ENCODE peak calls at places on chromosomes 3 and 15, in seven cellular contexts. F is progenitor cell of endocrine pancreas; C is fibroblast of mammary gland; N is GM13976; U is endothelial cell; R is ovary; D is activated CD8-positive, alpha-beta T cell treated with anti-CD3 and anti-CD28 coated beads for 36 hours. O is an unnamed sample.

GRCh38 chr3:175590745-175591144 is 731.6 kb downstream of the NAALADL2 start:
- DNase-seq in D (no peak), N (no peak), F (no peak), C (no peak), R (no peak), U (no peak), O (no peak)

GRCh38 chr3:145812396-145812795 is 348.6 kb downstream of the PLOD2 start:
- DNase-seq in U (no peak), N (no peak), F (no peak), C (no peak), D (no peak), R (no peak), O (no peak)

GRCh38 chr3:152287898-152288576 is 19.3 kb downstream of the MBNL1 start:
- DNase-seq in U (no peak), N (no peak), C (peak), D (no peak), R (no peak), F (no peak), O (no peak)

GRCh38 chr3:154954750-154955149 is 125.4 kb upstream of the MME start:
- DNase-seq in C (peak), F (no peak), R (no peak), U (no peak), N (no peak), D (no peak), O (no peak)

GRCh38 chr3:125043599-125044151 is 12.1 kb downstream of the HEG1 start:
- DNase-seq in U (no peak), C (peak), D (no peak), N (no peak), F (no peak), R (peak), O (no peak)

GRCh38 chr3:154971341-154971740 is 108.8 kb upstream of the MME start:
- DNase-seq in F (no peak), C (peak), R (no peak), U (no peak), D (no peak), N (no peak), O (no peak)

GRCh38 chr3:50047426-50047825 is 41.3 kb upstream of the RBM5 start:
- DNase-seq in R (no peak), N (no peak), C (no peak), D (no peak), F (no peak), U (no peak), O (no peak)

GRCh38 chr15:90265271-90266060 is at the start of gene NGRN:
- DNase-seq in D (peak), N (peak), C (peak), R (peak), U (peak), F (peak), O (peak)

GRCh38 chr3:128508852-128509251 is 15.9 kb upstream of the GATA2 start:
- DNase-seq in D (no peak), N (no peak), C (no peak), U (no peak), F (no peak), R (no peak), O (no peak)

GRCh38 chr3:184357248-184358139 is 3.9 kb downstream of the CLCN2 start:
- DNase-seq in U (no peak), F (no peak), C (no peak), R (no peak), N (no peak), D (no peak), O (no peak)

GRCh38 chr3:8549354-8549753 is 47.7 kb downstream of the LMCD1 start:
- DNase-seq in R (no peak), C (no peak), U (no peak), N (no peak), D (no peak), F (no peak), O (no peak)

GRCh38 chr15:20340331-20340811 is 201.2 kb downstream of the GOLGA6L6 start:
- DNase-seq in D (peak), F (peak), U (peak), R (peak), N (peak), C (no peak), O (no peak)

GRCh38 chr15:48221885-48222284 is 15.8 kb downstream of the SLC12A1 start:
- DNase-seq in R (no peak), D (no peak), U (no peak), C (peak), F (no peak), N (no peak), O (no peak)

GRCh38 chr3:59472541-59472940 is 422.7 kb upstream of the CFAP20DC start:
- DNase-seq in R (no peak), C (peak), D (no peak), U (no peak), N (no peak), F (no peak), O (no peak)

GRCh38 chr15:52408823-52409222 is 113.2 kb upstream of the MYO5C start:
- DNase-seq in R (no peak), F (no peak), C (no peak), U (no peak), N (no peak), D (no peak), O (no peak)

GRCh38 chr3:136667081-136667480 is 85.1 kb downstream of the STAG1 start:
- DNase-seq in C (no peak), D (no peak), R (no peak), N (no peak), U (no peak), F (no peak), O (no peak)

GRCh38 chr3:149534671-149535394 is 60.3 kb downstream of the TM4SF4 start:
- DNase-seq in N (no peak), U (no peak), D (no peak), C (peak), R (peak), F (no peak), O (no peak)

GRCh38 chr3:184676927-184677326 is 34.9 kb downstream of the MAGEF1 start:
- DNase-seq in F (no peak), D (no peak), N (no peak), C (no peak), R (no peak), U (no peak), O (no peak)

GRCh38 chr3:193831495-193832455 is 238.8 kb downstream of the OPA1 start:
- DNase-seq in F (no peak), R (no peak), U (no peak), C (no peak), N (peak), D (no peak), O (peak)

GRCh38 chr15:50854594-50855490 is 53.6 kb upstream of the AP4E1 start:
- DNase-seq in U (no peak), N (peak), F (no peak), R (no peak), C (no peak), D (no peak), O (no peak)

GRCh38 chr3:163547045-163547692 is 1531.1 kb downstream of the SI start:
- DNase-seq in N (no peak), F (no peak), U (no peak), D (no peak), R (no peak), C (no peak), O (no peak)

GRCh38 chr3:177551431-177551836 is 354.2 kb upstream of the TBL1XR1 start:
- DNase-seq in F (no peak), N (no peak), U (no peak), R (no peak), D (peak), C (no peak), O (no peak)

GRCh38 chr15:48802867-48803266 is 8.0 kb downstream of the CEP152 start:
- DNase-seq in R (no peak), U (no peak), D (no peak), F (no peak), C (peak), N (no peak), O (no peak)

GRCh38 chr15:65382146-65382491 is 4.3 kb upstream of the IGDCC3 start:
- DNase-seq in U (no peak), D (no peak), F (no peak), C (no peak), R (no peak), N (no peak), O (no peak)

GRCh38 chr15:95883064-95883463 is 447.4 kb upstream of the NR2F2 start:
- DNase-seq in R (peak), N (no peak), C (no peak), D (no peak), F (no peak), U (no peak), O (no peak)

GRCh38 chr3:53254810-53255359 is 937 bp downstream of the TKT start:
- DNase-seq in F (peak), U (peak), C (peak), R (peak), D (peak), N (peak), O (peak)

GRCh38 chr3:50371133-50371670 is 11.9 kb upstream of the TMEM115 start:
- DNase-seq in U (no peak), N (no peak), D (no peak), F (no peak), R (no peak), C (peak), O (no peak)

GRCh38 chr3:61960976-61961375 is 399.6 kb downstream of the PTPRG start:
- DNase-seq in F (no peak), U (no peak), N (no peak), C (peak), D (no peak), R (no peak), O (no peak)

GRCh38 chr3:13569641-13570390 is 20.9 kb downstream of the FBLN2 start:
- DNase-seq in D (no peak), C (peak), F (no peak), R (no peak), N (no peak), U (no peak), O (no peak)

GRCh38 chr3:45951946-45952345 is 8.7 kb downstream of the CXCR6 start:
- DNase-seq in U (no peak), F (no peak), C (no peak), N (no peak), R (no peak), D (no peak), O (no peak)

GRCh38 chr3:29178809-29179793 is 101.8 kb upstream of the RBMS3 start:
- DNase-seq in C (no peak), N (no peak), D (no peak), R (no peak), U (no peak), F (no peak), O (no peak)

GRCh38 chr3:10762611-10763247 is 53.3 kb upstream of the SLC6A11 start:
- DNase-seq in F (no peak), N (no peak), D (no peak), U (no peak), R (no peak), C (no peak), O (no peak)
- TF ChIP-seq CTCF in F (no peak), N (no peak), D (no peak), U (no peak), R (no peak), C (no peak), O (no peak)

DNA sequence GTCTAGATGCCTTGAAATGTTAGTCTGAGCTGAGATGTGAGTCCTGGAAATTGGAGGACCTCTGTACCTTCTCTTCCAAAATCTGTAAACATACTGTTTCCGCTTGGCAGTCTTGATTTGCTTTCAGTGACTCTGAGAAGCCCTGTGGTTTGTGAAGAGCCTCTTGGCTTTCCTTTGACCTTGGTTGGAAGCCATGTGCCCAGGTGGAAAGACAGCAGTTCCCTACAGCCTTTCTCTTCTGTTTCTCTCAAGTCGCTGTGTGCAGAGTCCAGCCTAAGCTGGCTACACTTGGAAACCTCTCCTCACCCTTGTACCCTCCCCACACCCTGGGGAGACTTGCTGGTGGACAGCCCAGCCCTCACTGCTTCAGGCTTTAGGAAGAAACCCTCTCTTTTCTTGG is 129.8 kb upstream of the CTDSPL start:
- DNase-seq in R (no peak), N (no peak), D (no peak), U (no peak), C (no peak), F (no peak), O (no peak)
- TF ChIP-seq CTCF in R (no peak), N (no peak), D (no peak), U (no peak), C (no peak), F (no peak), O (no peak)

DNA sequence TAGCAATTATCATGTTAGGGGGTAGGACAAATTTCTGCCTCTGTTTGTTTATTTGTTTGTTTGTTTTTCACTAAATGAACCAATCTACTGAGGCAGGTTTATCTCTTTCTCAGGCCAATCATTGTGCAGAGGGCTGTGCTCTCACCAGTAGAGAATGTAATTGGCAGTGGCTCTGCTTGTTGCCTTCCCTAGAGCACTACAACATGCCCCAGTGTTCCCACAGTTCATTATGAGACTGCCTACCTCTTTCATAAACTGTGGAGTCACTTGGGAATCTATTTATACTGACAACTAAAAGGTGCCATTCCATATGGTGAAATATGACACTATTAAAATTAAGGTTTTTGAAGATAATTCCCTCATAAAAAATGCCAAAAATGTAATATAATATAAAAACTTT is 196.3 kb upstream of the ALCAM start:
- DNase-seq in N (no peak), D (no peak), C (no peak), F (no peak), R (no peak), U (no peak), O (no peak)
- TF ChIP-seq CTCF in N (no peak), D (no peak), C (no peak), F (no peak), R (no peak), U (no peak), O (no peak)

GRCh38 chr3:19267040-19267439 is 118.7 kb downstream of the KCNH8 start:
- DNase-seq in N (no peak), C (no peak), U (no peak), R (no peak), D (no peak), F (no peak), O (no peak)

GRCh38 chr3:19270471-19270870 is 122.2 kb downstream of the KCNH8 start:
- DNase-seq in D (no peak), F (no peak), C (no peak), N (no peak), R (no peak), U (no peak), O (no peak)

GRCh38 chr3:19274576-19274975 is 126.3 kb downstream of the KCNH8 start:
- DNase-seq in N (no peak), D (no peak), R (no peak), F (no peak), C (no peak), U (no peak), O (no peak)

GRCh38 chr3:19273091-19273490 is 124.8 kb downstream of the KCNH8 start:
- DNase-seq in R (no peak), N (no peak), U (no peak), F (no peak), C (no peak), D (no peak), O (no peak)

GRCh38 chr3:19272296-19272695 is 124.0 kb downstream of the KCNH8 start:
- DNase-seq in U (no peak), R (no peak), F (no peak), D (no peak), N (no peak), C (no peak), O (no peak)
- TF ChIP-seq CTCF in U (no peak), R (no peak), F (no peak), D (no peak), N (no peak), C (no peak), O (no peak)

GRCh38 chr3:187782008-187782407 is 36.7 kb upstream of the BCL6 start:
- DNase-seq in C (no peak), R (no peak), U (no peak), N (no peak), F (no peak), D (no peak), O (no peak)

GRCh38 chr3:187775549-187775948 is 30.3 kb upstream of the BCL6 start:
- DNase-seq in U (no peak), N (no peak), D (no peak), F (no peak), R (no peak), C (no peak), O (no peak)

GRCh38 chr3:187781001-187781400 is 35.7 kb upstream of the BCL6 start:
- DNase-seq in D (no peak), F (no peak), N (no peak), R (no peak), U (no peak), C (no peak), O (no peak)

GRCh38 chr3:187777331-187778046 is 32.2 kb upstream of the BCL6 start:
- DNase-seq in C (peak), N (no peak), D (peak), R (no peak), F (no peak), U (no peak), O (peak)

DNA sequence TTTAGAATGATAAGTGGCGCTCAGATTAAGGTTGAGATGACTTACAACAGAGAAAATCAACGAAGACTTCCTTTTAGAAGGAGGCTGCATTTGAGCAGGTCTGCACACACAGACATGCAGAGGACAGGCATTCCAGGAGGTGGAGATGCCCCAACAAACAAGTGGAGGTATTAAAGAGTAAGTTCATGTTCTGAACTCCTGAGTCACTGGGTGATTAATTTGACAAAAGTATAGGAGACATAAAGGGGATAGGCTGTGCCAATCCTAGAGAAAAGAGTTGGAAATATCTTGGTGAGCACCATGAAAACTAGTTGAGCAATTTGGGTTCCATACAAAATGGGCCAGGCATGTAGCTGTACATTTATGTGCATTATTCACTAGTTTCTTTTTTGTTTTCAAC is 33.5 kb upstream of the BCL6 start:
- DNase-seq in D (no peak), U (no peak), R (no peak), F (no peak), N (no peak), C (no peak), O (no peak)
- TF ChIP-seq CTCF in D (no peak), U (no peak), R (no peak), F (no peak), N (no peak), C (no peak), O (no peak)

GRCh38 chr15:77654975-77655374 is 22.3 kb upstream of the LINGO1 start:
- DNase-seq in D (peak), R (no peak), N (no peak), C (no peak), U (peak), F (no peak), O (peak)
- TF ChIP-seq CTCF in D (peak), R (no peak), N (no peak), C (peak), U (peak), F (peak), O (peak)

GRCh38 chr15:29747837-29748417 is 74.3 kb downstream of the TJP1 start:
- DNase-seq in F (no peak), D (no peak), N (no peak), C (peak), R (no peak), U (no peak), O (no peak)
- TF ChIP-seq CTCF in F (peak), D (peak), N (no peak), C (peak), R (peak), U (no peak), O (no peak)